ENCODE peak calls at places on chromosome 9, in nine cellular contexts. G is ovary; K is MM.1S; X is kidney; L is CD8-positive, alpha-beta T cell; F is RWPE2; A is CD4-positive, alpha-beta T cell; Y is esophagus squamous epithelium; E is endothelial cell of umbilical vein. V is an unnamed sample.

GRCh38 chr9:127128341-127129072 is 6.1 kb upstream of the ANGPTL2 start:
- DNase-seq in K (no peak), L (no peak), G (peak), X (no peak), Y (no peak), F (peak), E (no peak), A (no peak), V (no peak)

GRCh38 chr9:13070612-13071595 is 208.6 kb downstream of the MPDZ start:
- DNase-seq in Y (no peak), F (no peak), G (no peak), X (no peak), A (no peak), E (no peak), L (no peak), K (no peak), V (no peak)

GRCh38 chr9:74555015-74555414 is 57.9 kb downstream of the RORB start:
- DNase-seq in Y (no peak), A (no peak), F (no peak), K (no peak), G (no peak), X (no peak), L (no peak), E (no peak), V (no peak)

GRCh38 chr9:130008577-130008976 is 34.4 kb downstream of the FNBP1 start:
- DNase-seq in A (no peak), Y (no peak), X (no peak), K (no peak), E (no peak), L (no peak), G (no peak), F (no peak), V (no peak)

GRCh38 chr9:36091028-36091953 is 45.2 kb upstream of the GLIPR2 start:
- DNase-seq in K (no peak), L (no peak), A (no peak), F (no peak), G (peak), X (no peak), E (peak), Y (no peak), V (no peak)

GRCh38 chr9:15127831-15128230 is 179.2 kb downstream of the TTC39B start:
- DNase-seq in X (no peak), Y (no peak), K (no peak), A (no peak), E (no peak), G (no peak), F (no peak), L (no peak), V (no peak)

GRCh38 chr9:108057421-108058136 is 568.0 kb upstream of the KLF4 start:
- DNase-seq in F (no peak), G (peak), A (no peak), L (no peak), Y (no peak), X (no peak), K (no peak), E (peak), V (no peak)

GRCh38 chr9:99778308-99778707 is 43.4 kb upstream of the NR4A3 start:
- DNase-seq in G (no peak), X (no peak), E (peak), L (no peak), Y (no peak), K (no peak), A (no peak), F (no peak), V (no peak)

GRCh38 chr9:112301420-112301819 is 32.0 kb downstream of the PTBP3 start:
- DNase-seq in K (no peak), X (no peak), A (no peak), L (no peak), E (no peak), G (no peak), Y (no peak), F (no peak), V (no peak)

GRCh38 chr9:120531683-120532300 is 48.2 kb downstream of the CDK5RAP2 start:
- DNase-seq in E (peak), X (no peak), A (no peak), G (no peak), K (peak), Y (no peak), F (no peak), L (no peak), V (peak)

GRCh38 chr9:87579761-87580626 is 82.3 kb downstream of the DAPK1 start:
- DNase-seq in K (no peak), G (no peak), F (no peak), X (no peak), E (no peak), L (no peak), A (no peak), Y (no peak), V (no peak)

GRCh38 chr9:131348631-131349521 is 45.0 kb upstream of the PRRC2B start:
- DNase-seq in E (no peak), Y (no peak), X (peak), L (no peak), K (no peak), A (no peak), G (no peak), F (no peak), V (no peak)
- TF ChIP-seq CTCF in E (no peak), Y (no peak), X (no peak), L (no peak), K (peak), A (no peak), G (no peak), F (peak), V (no peak)

GRCh38 chr9:78441822-78442431 is 145.0 kb downstream of the PSAT1 start:
- DNase-seq in X (no peak), E (no peak), A (no peak), G (no peak), L (no peak), F (no peak), K (no peak), Y (no peak), V (no peak)

GRCh38 chr9:78441396-78441795 is 144.5 kb downstream of the PSAT1 start:
- DNase-seq in X (no peak), G (no peak), K (no peak), Y (no peak), A (no peak), E (no peak), F (no peak), L (no peak), V (no peak)

GRCh38 chr9:78438765-78439164 is 141.8 kb downstream of the PSAT1 start:
- DNase-seq in F (no peak), K (no peak), L (no peak), G (no peak), A (no peak), X (no peak), E (no peak), Y (no peak), V (no peak)

GRCh38 chr9:78439192-78439865 is 142.4 kb downstream of the PSAT1 start:
- DNase-seq in Y (no peak), E (peak), G (peak), L (peak), A (peak), K (peak), F (peak), X (peak), V (peak)

GRCh38 chr9:78439866-78440830 is 143.2 kb downstream of the PSAT1 start:
- DNase-seq in Y (no peak), F (no peak), G (no peak), K (no peak), E (no peak), L (no peak), A (no peak), X (no peak), V (no peak)
- TF ChIP-seq CTCF in Y (no peak), F (no peak), G (no peak), K (no peak), E (no peak), L (no peak), A (no peak), X (no peak), V (no peak)

GRCh38 chr9:211557-211956 is 3.1 kb upstream of the DOCK8 start:
- DNase-seq in Y (no peak), G (peak), A (no peak), L (no peak), E (no peak), X (no peak), K (no peak), F (no peak), V (no peak)

GRCh38 chr9:209143-209758 is 5.4 kb upstream of the DOCK8 start:
- DNase-seq in E (no peak), X (no peak), L (no peak), K (no peak), F (no peak), A (no peak), Y (no peak), G (no peak), V (no peak)

GRCh38 chr9:214488-215448 is at the start of gene DOCK8:
- DNase-seq in E (peak), A (peak), G (peak), X (peak), L (peak), F (no peak), K (peak), Y (peak), V (peak)

GRCh38 chr9:211036-211435 is 3.6 kb upstream of the DOCK8 start:
- DNase-seq in A (no peak), K (no peak), Y (no peak), F (no peak), E (peak), G (no peak), L (no peak), X (no peak), V (no peak)

GRCh38 chr9:212265-212664 is 2.4 kb upstream of the DOCK8 start:
- DNase-seq in L (no peak), K (no peak), X (no peak), G (no peak), A (no peak), F (no peak), E (no peak), Y (no peak), V (no peak)
- TF ChIP-seq CTCF in L (no peak), K (no peak), X (no peak), G (no peak), A (no peak), F (no peak), E (no peak), Y (no peak), V (no peak)

GRCh38 chr9:5626727-5627634 is 1.9 kb upstream of the RIC1 start:
- DNase-seq in E (peak), A (peak), Y (no peak), G (no peak), F (no peak), X (no peak), L (no peak), K (peak), V (peak)

GRCh38 chr9:5624655-5625054 is 4.3 kb upstream of the RIC1 start:
- DNase-seq in K (no peak), E (no peak), F (no peak), Y (no peak), L (no peak), X (no peak), A (no peak), G (no peak), V (peak)

GRCh38 chr9:5628530-5629311 is at the start of gene RIC1:
- DNase-seq in F (peak), Y (peak), X (peak), E (peak), G (peak), A (peak), L (peak), K (peak), V (peak)

GRCh38 chr9:5628183-5628529 is 751 bp upstream of the RIC1 start:
- DNase-seq in Y (no peak), G (no peak), F (no peak), L (no peak), A (no peak), K (peak), X (no peak), E (no peak), V (no peak)

DNA sequence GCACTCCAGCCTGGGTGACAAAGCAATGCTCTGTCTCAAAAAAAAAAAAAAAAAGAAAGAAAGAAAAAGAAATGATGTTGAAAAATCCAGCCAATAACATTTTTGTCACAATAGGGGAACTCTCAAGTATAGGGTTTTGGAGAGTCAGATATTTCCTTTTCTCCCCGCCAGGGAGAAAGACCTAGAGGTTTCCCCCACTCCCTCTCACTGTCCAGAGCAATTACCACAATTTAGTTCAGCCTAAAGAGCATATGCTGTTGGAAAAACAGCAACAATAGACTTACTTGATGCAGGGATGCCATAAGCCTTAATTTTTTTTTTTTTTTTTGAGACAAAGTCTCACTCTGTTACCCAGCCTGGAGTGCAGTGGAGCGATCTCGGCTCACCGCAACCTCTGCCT is 3.0 kb upstream of the RIC1 start:
- DNase-seq in X (no peak), G (no peak), A (no peak), E (no peak), F (no peak), K (no peak), L (no peak), Y (no peak), V (no peak)
- TF ChIP-seq CTCF in X (no peak), G (no peak), A (no peak), E (no peak), F (no peak), K (no peak), L (no peak), Y (no peak), V (no peak)

GRCh38 chr9:29211681-29212589 is 1638.7 kb upstream of the C9orf72 start:
- DNase-seq in L (no peak), K (peak), X (peak), Y (no peak), A (no peak), E (peak), G (no peak), F (no peak), V (peak)
- TF ChIP-seq CTCF in L (peak), K (peak), X (peak), Y (no peak), A (no peak), E (peak), G (no peak), F (peak), V (peak)

GRCh38 chr9:119283118-119283794 is 86.0 kb downstream of the BRINP1 start:
- DNase-seq in L (no peak), Y (no peak), G (no peak), X (peak), E (no peak), A (no peak), K (no peak), F (no peak), V (no peak)

GRCh38 chr9:119284587-119285337 is 84.5 kb downstream of the BRINP1 start:
- DNase-seq in A (no peak), F (no peak), E (no peak), X (no peak), L (no peak), Y (no peak), G (no peak), K (no peak), V (no peak)

GRCh38 chr9:119282476-119283117 is 86.6 kb downstream of the BRINP1 start:
- DNase-seq in G (no peak), E (no peak), X (no peak), K (no peak), A (no peak), F (no peak), L (no peak), Y (no peak), V (no peak)

GRCh38 chr9:119280740-119281485 is 88.3 kb downstream of the BRINP1 start:
- DNase-seq in L (no peak), G (no peak), E (no peak), A (no peak), F (no peak), K (no peak), X (no peak), Y (no peak), V (no peak)

GRCh38 chr9:119284118-119284517 is 85.1 kb downstream of the BRINP1 start:
- DNase-seq in A (no peak), E (no peak), L (no peak), F (no peak), K (no peak), G (no peak), X (no peak), Y (no peak), V (no peak)
- TF ChIP-seq CTCF in A (no peak), E (no peak), L (no peak), F (no peak), K (no peak), G (no peak), X (no peak), Y (no peak), V (no peak)

V was measured in GM13977.